ENCODE peak calls at places on chromosomes 13 and 19, in four cellular contexts. Q is SK-N-SH, Y is GM23338, T is right lobe of liver. J is an unnamed sample. For H3K4me1, the result is how much of the 10 kb centered on the place peaks cover.

GRCh38 chr13:111973186-111974064 is 93.5 kb upstream of the SOX1 start:
- DNase-seq in Q (no peak), Y (no peak), T (no peak), J (no peak)

GRCh38 chr13:110319774-110320509 is 12.9 kb downstream of the COL4A2 start:
- DNase-seq in Q (no peak), Y (no peak), T (no peak), J (no peak)

GRCh38 chr13:20222553-20222952 is 9.6 kb downstream of the GJB6 start:
- DNase-seq in Q (no peak), Y (no peak), T (no peak), J (no peak)

GRCh38 chr13:43744630-43745029 is 42.1 kb downstream of the ENOX1 start:
- DNase-seq in Q (no peak), Y (peak), T (no peak), J (no peak)

GRCh38 chr19:21482863-21483276 is 22.5 kb upstream of the ZNF429 start:
- DNase-seq in Q (peak), Y (peak), T (peak), J (peak)

GRCh38 chr19:41871573-41872383 is 5.3 kb upstream of the CD79A start:
- DNase-seq in Q (peak), Y (peak), T (peak), J (peak)

GRCh38 chr13:112652512-112653458 is 37.1 kb upstream of the ATP11A start:
- DNase-seq in Q (no peak), Y (no peak), T (no peak), J (no peak)

GRCh38 chr13:97948041-97948440 is 5.4 kb upstream of the IPO5 start:
- DNase-seq in Q (no peak), Y (no peak), T (no peak), J (no peak)

GRCh38 chr19:57135797-57136196 is 9.2 kb downstream of the ZIM3 start:
- DNase-seq in Q (no peak), Y (no peak), T (no peak), J (no peak)

GRCh38 chr13:82905071-82905470 is 977.2 kb downstream of the SLITRK1 start:
- DNase-seq in Q (no peak), Y (no peak), T (no peak), J (no peak)

GRCh38 chr13:79043208-79043607 is 362.8 kb downstream of the RBM26 start:
- DNase-seq in Q (no peak), Y (no peak), T (no peak), J (no peak)

GRCh38 chr19:3075605-3076431 is 13.5 kb upstream of the TLE5 start:
- DNase-seq in Q (peak), Y (peak), T (peak), J (no peak)

GRCh38 chr13:50085063-50085462 is 69.8 kb downstream of the KCNRG start:
- DNase-seq in Q (no peak), Y (peak), T (no peak), J (no peak)

GRCh38 chr13:82654851-82655517 is 1227.3 kb downstream of the SLITRK1 start:
- DNase-seq in Q (no peak), Y (no peak), T (peak), J (peak)

GRCh38 chr19:13633109-13633508 is 126.8 kb upstream of the CACNA1A start:
- DNase-seq in Q (no peak), Y (peak), T (no peak), J (no peak)

GRCh38 chr13:102405499-102406079 is 3.7 kb upstream of the FGF14 start:
- DNase-seq in Q (no peak), Y (peak), T (no peak), J (no peak)

GRCh38 chr19:860481-861098 is 1.1 kb downstream of the CFD start:
- DNase-seq in Q (peak), Y (peak), T (no peak), J (peak)

GRCh38 chr19:12773571-12773970 is 1.8 kb downstream of the HOOK2 start:
- DNase-seq in Q (no peak), Y (no peak), T (no peak), J (no peak)

GRCh38 chr13:25862156-25862555 is 189.7 kb downstream of the SHISA2 start:
- DNase-seq in Q (no peak), Y (no peak), T (no peak), J (no peak)

GRCh38 chr19:39329948-39330347 is 5.9 kb downstream of the GMFG start:
- DNase-seq in Q (no peak), Y (no peak), T (no peak), J (no peak)

GRCh38 chr13:39321578-39321977 is 281.4 kb downstream of the LHFPL6 start:
- DNase-seq in Q (no peak), Y (no peak), T (no peak), J (peak)

GRCh38 chr13:39311619-39312018 is 273.4 kb downstream of the NHLRC3 start:
- DNase-seq in Q (no peak), Y (no peak), T (no peak), J (no peak)

GRCh38 chr13:39322836-39323585 is 280.0 kb downstream of the LHFPL6 start:
- DNase-seq in Q (no peak), Y (no peak), T (no peak), J (no peak)

GRCh38 chr13:39313721-39314120 is 275.5 kb downstream of the NHLRC3 start:
- DNase-seq in Q (no peak), Y (no peak), T (no peak), J (no peak)

DNA sequence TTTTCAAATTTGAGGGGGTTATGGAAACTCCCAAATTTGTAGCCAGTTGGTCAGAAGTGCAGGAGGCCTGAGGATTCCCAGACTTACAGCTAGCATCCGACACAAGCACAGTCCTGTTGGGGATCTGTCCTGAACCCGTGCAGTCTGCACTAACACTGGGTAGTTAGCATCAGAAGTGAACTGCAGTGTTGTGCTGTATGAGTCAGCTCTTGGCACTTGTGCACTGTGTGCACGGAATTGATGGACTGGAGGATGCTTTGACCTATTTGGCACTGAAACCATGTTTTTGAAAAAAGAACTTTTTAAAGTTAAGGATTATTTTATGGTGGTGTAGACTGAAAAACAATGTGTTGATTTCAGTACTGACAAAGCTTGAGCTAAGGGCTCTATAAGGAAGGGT is 279.0 kb downstream of the NHLRC3 start:
- DNase-seq in Q (no peak), Y (no peak), T (no peak), J (peak)
- H3K4me1 ChIP-seq in Q (under half), Y (under half), T (under half), J (under half)

GRCh38 chr13:29529755-29530154 is 65.7 kb downstream of the SLC7A1 start:
- DNase-seq in Q (no peak), Y (no peak), T (no peak), J (no peak)
- H3K4me1 ChIP-seq in Q (under half), Y (under half), T (under half), J (under half)

GRCh38 chr13:36766295-36766694 is 52.7 kb upstream of the RFXAP start:
- DNase-seq in Q (no peak), Y (peak), T (no peak), J (no peak)
- H3K4me1 ChIP-seq in Q (under half), Y (under half), T (under half), J (under half)

GRCh38 chr19:4390017-4390861 is 10.1 kb downstream of the SH3GL1 start:
- DNase-seq in Q (no peak), Y (peak), T (peak), J (no peak)
- H3K4me1 ChIP-seq in Q (under half), Y (under half), T (under half), J (half or more)

DNA sequence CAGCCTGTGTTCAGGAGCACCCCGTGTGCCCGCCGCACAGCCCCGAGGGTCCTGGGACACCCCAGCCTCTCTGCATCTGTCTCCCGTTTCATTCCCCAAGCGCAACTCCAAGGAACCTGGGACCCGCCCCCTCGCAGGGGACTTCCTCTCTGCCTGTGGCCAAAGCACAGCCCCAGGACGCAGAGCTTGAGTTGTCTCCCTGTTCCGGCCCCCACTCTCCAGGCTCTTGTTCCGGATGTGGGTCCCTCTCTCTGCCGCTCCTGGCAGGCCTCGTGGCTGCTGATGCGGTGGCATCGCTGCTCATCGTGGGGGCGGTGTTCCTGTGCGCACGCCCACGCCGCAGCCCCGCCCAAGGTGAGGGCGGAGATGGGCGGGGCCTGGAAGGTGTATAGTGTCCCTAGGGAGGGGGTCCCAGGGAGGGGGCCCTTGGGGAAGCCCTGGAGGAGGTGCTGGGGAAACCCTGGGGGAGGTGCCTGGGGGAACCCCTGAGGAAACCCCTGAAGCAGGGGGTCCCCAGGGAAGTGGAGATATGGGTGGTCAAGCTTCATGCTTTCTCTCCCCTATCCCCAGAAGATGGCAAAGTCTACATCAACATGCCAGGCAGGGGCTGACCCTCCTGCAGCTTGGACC is 1.3 kb downstream of the HCST start:
- DNase-seq in Q (peak), Y (peak), T (peak), J (peak)
- H3K4me1 ChIP-seq in Q (under half), Y (under half), T (under half), J (under half)

J was measured in sigmoid colon.